ENCODE peak calls at places on chromosomes 2 and 18, in eight cellular contexts. One of them, this sample, is unnamed.

GRCh38 chr2:212145111-212145510 is 393.5 kb downstream of the ERBB4 start:
- DNase-seq in trophoblast cell: no peak
- DNase-seq in hippocampal formation: no peak
- DNase-seq in A172: peak
- DNase-seq in HTR-8/SVneo: no peak
- DNase-seq in tibial artery: no peak
- DNase-seq in NCI-H1105: no peak
- DNase-seq in Caki2: no peak
- DNase-seq in this sample: no peak

GRCh38 chr2:112831956-112832567 is 4.5 kb downstream of the IL1B start:
- DNase-seq in trophoblast cell: no peak
- DNase-seq in hippocampal formation: no peak
- DNase-seq in A172: no peak
- DNase-seq in HTR-8/SVneo: no peak
- DNase-seq in tibial artery: no peak
- DNase-seq in NCI-H1105: no peak
- DNase-seq in Caki2: no peak
- DNase-seq in this sample: no peak

GRCh38 chr2:157725856-157726255 is 97.2 kb upstream of the ACVR1C start:
- DNase-seq in trophoblast cell: no peak
- DNase-seq in hippocampal formation: no peak
- DNase-seq in A172: no peak
- DNase-seq in HTR-8/SVneo: no peak
- DNase-seq in tibial artery: no peak
- DNase-seq in NCI-H1105: no peak
- DNase-seq in Caki2: peak
- DNase-seq in this sample: no peak

GRCh38 chr2:16012626-16013501 is 72.5 kb downstream of the MYCN start:
- DNase-seq in trophoblast cell: peak
- DNase-seq in hippocampal formation: peak
- DNase-seq in A172: no peak
- DNase-seq in HTR-8/SVneo: no peak
- DNase-seq in tibial artery: no peak
- DNase-seq in NCI-H1105: peak
- DNase-seq in Caki2: no peak
- DNase-seq in this sample: no peak

GRCh38 chr2:222424729-222425671 is 657 bp downstream of the SGPP2 start:
- DNase-seq in trophoblast cell: peak
- DNase-seq in hippocampal formation: no peak
- DNase-seq in A172: no peak
- DNase-seq in HTR-8/SVneo: no peak
- DNase-seq in tibial artery: no peak
- DNase-seq in NCI-H1105: peak
- DNase-seq in Caki2: no peak
- DNase-seq in this sample: no peak

GRCh38 chr18:6056171-6056932 is 161.0 kb upstream of the TMEM200C start:
- DNase-seq in trophoblast cell: no peak
- DNase-seq in hippocampal formation: no peak
- DNase-seq in A172: peak
- DNase-seq in HTR-8/SVneo: no peak
- DNase-seq in tibial artery: no peak
- DNase-seq in NCI-H1105: no peak
- DNase-seq in Caki2: no peak
- DNase-seq in this sample: peak

GRCh38 chr2:45610281-45611019 is 617 bp downstream of the SRBD1 start:
- DNase-seq in trophoblast cell: peak
- DNase-seq in hippocampal formation: peak
- DNase-seq in A172: peak
- DNase-seq in HTR-8/SVneo: peak
- DNase-seq in tibial artery: peak
- DNase-seq in NCI-H1105: peak
- DNase-seq in Caki2: peak
- DNase-seq in this sample: peak

GRCh38 chr2:142992843-142993242 is 115.4 kb downstream of the KYNU start:
- DNase-seq in trophoblast cell: peak
- DNase-seq in hippocampal formation: no peak
- DNase-seq in A172: peak
- DNase-seq in HTR-8/SVneo: no peak
- DNase-seq in tibial artery: no peak
- DNase-seq in NCI-H1105: no peak
- DNase-seq in Caki2: no peak
- DNase-seq in this sample: no peak

GRCh38 chr2:183614797-183615429 is 490.7 kb downstream of the NUP35 start:
- DNase-seq in trophoblast cell: no peak
- DNase-seq in hippocampal formation: no peak
- DNase-seq in A172: no peak
- DNase-seq in HTR-8/SVneo: no peak
- DNase-seq in tibial artery: no peak
- DNase-seq in NCI-H1105: no peak
- DNase-seq in Caki2: no peak
- DNase-seq in this sample: no peak

GRCh38 chr18:2984703-2985261 is 28.2 kb downstream of the LPIN2 start:
- DNase-seq in trophoblast cell: no peak
- DNase-seq in hippocampal formation: no peak
- DNase-seq in A172: no peak
- DNase-seq in HTR-8/SVneo: no peak
- DNase-seq in tibial artery: no peak
- DNase-seq in NCI-H1105: no peak
- DNase-seq in Caki2: peak
- DNase-seq in this sample: no peak

GRCh38 chr18:58535340-58536186 is 93.3 kb downstream of the ALPK2 start:
- DNase-seq in trophoblast cell: peak
- DNase-seq in hippocampal formation: no peak
- DNase-seq in A172: no peak
- DNase-seq in HTR-8/SVneo: no peak
- DNase-seq in tibial artery: no peak
- DNase-seq in NCI-H1105: no peak
- DNase-seq in Caki2: no peak
- DNase-seq in this sample: no peak

GRCh38 chr2:15195723-15196270 is 365.3 kb downstream of the NBAS start:
- DNase-seq in trophoblast cell: peak
- DNase-seq in hippocampal formation: no peak
- DNase-seq in A172: no peak
- DNase-seq in HTR-8/SVneo: no peak
- DNase-seq in tibial artery: no peak
- DNase-seq in NCI-H1105: no peak
- DNase-seq in Caki2: no peak
- DNase-seq in this sample: no peak

GRCh38 chr2:201821080-201821479 is 14.7 kb downstream of the CDK15 start:
- DNase-seq in trophoblast cell: no peak
- DNase-seq in hippocampal formation: no peak
- DNase-seq in A172: no peak
- DNase-seq in HTR-8/SVneo: no peak
- DNase-seq in tibial artery: no peak
- DNase-seq in NCI-H1105: no peak
- DNase-seq in Caki2: no peak
- DNase-seq in this sample: no peak

GRCh38 chr2:64400103-64400728 is 53.7 kb upstream of the LGALSL start:
- DNase-seq in trophoblast cell: no peak
- DNase-seq in hippocampal formation: no peak
- DNase-seq in A172: no peak
- DNase-seq in HTR-8/SVneo: no peak
- DNase-seq in tibial artery: no peak
- DNase-seq in NCI-H1105: no peak
- DNase-seq in Caki2: no peak
- DNase-seq in this sample: peak

GRCh38 chr2:239950144-239950920 is 74.8 kb downstream of the NDUFA10 start:
- DNase-seq in trophoblast cell: no peak
- DNase-seq in hippocampal formation: no peak
- DNase-seq in A172: no peak
- DNase-seq in HTR-8/SVneo: no peak
- DNase-seq in tibial artery: peak
- DNase-seq in NCI-H1105: no peak
- DNase-seq in Caki2: no peak
- DNase-seq in this sample: no peak

GRCh38 chr2:144517825-144518699 is 1.9 kb downstream of the ZEB2 start:
- DNase-seq in trophoblast cell: no peak
- DNase-seq in hippocampal formation: no peak
- DNase-seq in A172: no peak
- DNase-seq in HTR-8/SVneo: no peak
- DNase-seq in tibial artery: peak
- DNase-seq in NCI-H1105: no peak
- DNase-seq in Caki2: no peak
- DNase-seq in this sample: peak

GRCh38 chr2:222613715-222614331 is 42.1 kb downstream of the FARSB start:
- DNase-seq in trophoblast cell: peak
- DNase-seq in hippocampal formation: no peak
- DNase-seq in A172: peak
- DNase-seq in HTR-8/SVneo: peak
- DNase-seq in tibial artery: no peak
- DNase-seq in NCI-H1105: peak
- DNase-seq in Caki2: peak
- DNase-seq in this sample: peak

GRCh38 chr2:165952600-165953210 is 871 bp downstream of the TTC21B start:
- DNase-seq in trophoblast cell: peak
- DNase-seq in hippocampal formation: no peak
- DNase-seq in A172: peak
- DNase-seq in HTR-8/SVneo: no peak
- DNase-seq in tibial artery: no peak
- DNase-seq in NCI-H1105: no peak
- DNase-seq in Caki2: peak
- DNase-seq in this sample: no peak

GRCh38 chr18:14086459-14087231 is 45.6 kb downstream of the ZNF519 start:
- DNase-seq in trophoblast cell: peak
- DNase-seq in hippocampal formation: peak
- DNase-seq in A172: peak
- DNase-seq in HTR-8/SVneo: peak
- DNase-seq in tibial artery: no peak
- DNase-seq in NCI-H1105: peak
- DNase-seq in Caki2: peak
- DNase-seq in this sample: peak

GRCh38 chr2:43220229-43220981 is 6.0 kb downstream of the ZFP36L2 start:
- DNase-seq in trophoblast cell: peak
- DNase-seq in hippocampal formation: no peak
- DNase-seq in A172: no peak
- DNase-seq in HTR-8/SVneo: no peak
- DNase-seq in tibial artery: no peak
- DNase-seq in NCI-H1105: no peak
- DNase-seq in Caki2: no peak
- DNase-seq in this sample: no peak

GRCh38 chr2:2931676-2932075 is 445.9 kb downstream of the EIPR1 start:
- DNase-seq in trophoblast cell: no peak
- DNase-seq in hippocampal formation: no peak
- DNase-seq in A172: no peak
- DNase-seq in HTR-8/SVneo: no peak
- DNase-seq in tibial artery: no peak
- DNase-seq in NCI-H1105: no peak
- DNase-seq in Caki2: no peak
- DNase-seq in this sample: no peak

GRCh38 chr2:85312404-85312803 is 15.4 kb downstream of the TGOLN2 start:
- DNase-seq in trophoblast cell: no peak
- DNase-seq in hippocampal formation: no peak
- DNase-seq in A172: peak
- DNase-seq in HTR-8/SVneo: no peak
- DNase-seq in tibial artery: no peak
- DNase-seq in NCI-H1105: no peak
- DNase-seq in Caki2: no peak
- DNase-seq in this sample: peak

GRCh38 chr2:60659026-60659425 is 97.0 kb upstream of the PAPOLG start:
- DNase-seq in trophoblast cell: no peak
- DNase-seq in hippocampal formation: no peak
- DNase-seq in A172: no peak
- DNase-seq in HTR-8/SVneo: no peak
- DNase-seq in tibial artery: no peak
- DNase-seq in NCI-H1105: no peak
- DNase-seq in Caki2: no peak
- DNase-seq in this sample: no peak

GRCh38 chr2:239249781-239250180 is 151.0 kb downstream of the HDAC4 start:
- DNase-seq in trophoblast cell: peak
- DNase-seq in hippocampal formation: peak
- DNase-seq in A172: peak
- DNase-seq in HTR-8/SVneo: no peak
- DNase-seq in tibial artery: peak
- DNase-seq in NCI-H1105: no peak
- DNase-seq in Caki2: no peak
- DNase-seq in this sample: no peak

GRCh38 chr2:185284696-185285095 is 453.9 kb upstream of the FSIP2 start:
- DNase-seq in trophoblast cell: peak
- DNase-seq in hippocampal formation: no peak
- DNase-seq in A172: no peak
- DNase-seq in HTR-8/SVneo: no peak
- DNase-seq in tibial artery: no peak
- DNase-seq in NCI-H1105: no peak
- DNase-seq in Caki2: no peak
- DNase-seq in this sample: no peak

GRCh38 chr2:59029058-59029457 is 787.9 kb upstream of the FANCL start:
- DNase-seq in trophoblast cell: no peak
- DNase-seq in hippocampal formation: no peak
- DNase-seq in A172: no peak
- DNase-seq in HTR-8/SVneo: no peak
- DNase-seq in tibial artery: no peak
- DNase-seq in NCI-H1105: no peak
- DNase-seq in Caki2: no peak
- DNase-seq in this sample: no peak

GRCh38 chr2:219056176-219056895 is 4.4 kb downstream of the IHH start:
- DNase-seq in trophoblast cell: no peak
- DNase-seq in hippocampal formation: no peak
- DNase-seq in A172: no peak
- DNase-seq in HTR-8/SVneo: no peak
- DNase-seq in tibial artery: no peak
- DNase-seq in NCI-H1105: no peak
- DNase-seq in Caki2: no peak
- DNase-seq in this sample: no peak

GRCh38 chr2:42964444-42965081 is 172.2 kb upstream of the HAAO start:
- DNase-seq in trophoblast cell: no peak
- DNase-seq in hippocampal formation: peak
- DNase-seq in A172: peak
- DNase-seq in HTR-8/SVneo: peak
- DNase-seq in tibial artery: peak
- DNase-seq in NCI-H1105: no peak
- DNase-seq in Caki2: no peak
- DNase-seq in this sample: peak

GRCh38 chr2:228841877-228842276 is 429.2 kb downstream of the PID1 start:
- DNase-seq in trophoblast cell: no peak
- DNase-seq in hippocampal formation: no peak
- DNase-seq in A172: no peak
- DNase-seq in HTR-8/SVneo: no peak
- DNase-seq in tibial artery: no peak
- DNase-seq in NCI-H1105: no peak
- DNase-seq in Caki2: no peak
- DNase-seq in this sample: peak

GRCh38 chr2:194735837-194736542 is 921.0 kb upstream of the SLC39A10 start:
- DNase-seq in trophoblast cell: no peak
- DNase-seq in hippocampal formation: no peak
- DNase-seq in A172: no peak
- DNase-seq in HTR-8/SVneo: no peak
- DNase-seq in tibial artery: no peak
- DNase-seq in NCI-H1105: no peak
- DNase-seq in Caki2: no peak
- DNase-seq in this sample: no peak

GRCh38 chr2:9737053-9737875 is 106.0 kb upstream of the TAF1B start:
- DNase-seq in trophoblast cell: peak
- DNase-seq in hippocampal formation: no peak
- DNase-seq in A172: no peak
- DNase-seq in HTR-8/SVneo: peak
- DNase-seq in tibial artery: no peak
- DNase-seq in NCI-H1105: no peak
- DNase-seq in Caki2: no peak
- DNase-seq in this sample: no peak

GRCh38 chr2:160790738-160791137 is 297.1 kb upstream of the RBMS1 start:
- DNase-seq in trophoblast cell: no peak
- DNase-seq in hippocampal formation: no peak
- DNase-seq in A172: no peak
- DNase-seq in HTR-8/SVneo: no peak
- DNase-seq in tibial artery: no peak
- DNase-seq in NCI-H1105: no peak
- DNase-seq in Caki2: no peak
- DNase-seq in this sample: no peak

GRCh38 chr18:55251186-55251995 is 292.1 kb upstream of the CCDC68 start:
- DNase-seq in trophoblast cell: peak
- DNase-seq in hippocampal formation: no peak
- DNase-seq in A172: peak
- DNase-seq in HTR-8/SVneo: no peak
- DNase-seq in tibial artery: no peak
- DNase-seq in NCI-H1105: no peak
- DNase-seq in Caki2: no peak
- DNase-seq in this sample: no peak

GRCh38 chr2:62817995-62818713 is 112.6 kb downstream of the EHBP1 start:
- DNase-seq in trophoblast cell: no peak
- DNase-seq in hippocampal formation: no peak
- DNase-seq in A172: no peak
- DNase-seq in HTR-8/SVneo: no peak
- DNase-seq in tibial artery: no peak
- DNase-seq in NCI-H1105: no peak
- DNase-seq in Caki2: no peak
- DNase-seq in this sample: no peak

This sample was measured in Daoy.